ENCODE peak calls at places on chromosomes 16 and 17, in seven cellular contexts. G, P, J, L, X, T and Q are unnamed samples.

GRCh38 chr17:38590988-38591758 is 14.6 kb downstream of the SRCIN1 start:
- DNase-seq in J (no peak), L (no peak), X (peak; percentile 62), G (peak; percentile 24), T (no peak), P (no peak), Q (no peak)

GRCh38 chr17:75695830-75696271 is 25.4 kb upstream of the ITGB4 start:
- DNase-seq in P (no peak), G (no peak), L (peak; percentile 84), X (no peak), J (no peak), T (no peak), Q (no peak)

GRCh38 chr17:32769846-32770245 is 107.1 kb downstream of the MYO1D start:
- DNase-seq in L (no peak), G (peak; percentile 26), P (no peak), X (peak; percentile 20), T (no peak), J (peak; percentile 11), Q (no peak)

GRCh38 chr16:83954577-83955016 is 1.6 kb downstream of the OSGIN1 start:
- DNase-seq in T (peak; percentile 38), P (no peak), J (no peak), G (no peak), X (peak; percentile 53), L (peak; percentile 78), Q (no peak)

GRCh38 chr16:89949121-89949742 is 677 bp downstream of the DEF8 start:
- DNase-seq in T (no peak), G (no peak), J (no peak), L (no peak), P (no peak), X (no peak), Q (no peak)

GRCh38 chr16:22423716-22424115 is 49.3 kb upstream of the CDR2 start:
- DNase-seq in P (peak; percentile 28), J (no peak), L (no peak), T (no peak), X (no peak), G (no peak), Q (no peak)

GRCh38 chr17:79989106-79989835 is 46.4 kb downstream of the TBC1D16 start:
- DNase-seq in X (no peak), G (no peak), P (no peak), T (no peak), L (peak; percentile 29), J (no peak), Q (no peak)

GRCh38 chr16:60491258-60491657 is 1545.0 kb downstream of the CDH8 start:
- DNase-seq in L (no peak), G (no peak), P (no peak), J (no peak), T (no peak), X (no peak), Q (no peak)

GRCh38 chr17:31467502-31468256 is 76.2 kb downstream of the RAB11FIP4 start:
- DNase-seq in X (no peak), G (peak; percentile 60), P (peak; percentile 58), L (no peak), J (peak; percentile 25), T (no peak), Q (no peak)

GRCh38 chr17:56184650-56185049 is 31.4 kb downstream of the ANKFN1 start:
- DNase-seq in T (no peak), L (no peak), G (no peak), P (no peak), J (no peak), X (no peak), Q (no peak)

GRCh38 chr16:1385232-1385631 is 29.3 kb downstream of the UNKL start:
- DNase-seq in G (no peak), T (no peak), X (no peak), L (no peak), J (no peak), P (no peak), Q (no peak)

GRCh38 chr17:27491713-27492190 is 35.5 kb downstream of the KSR1 start:
- DNase-seq in X (no peak), G (peak; percentile 72), J (peak; percentile 49), P (no peak), L (no peak), T (no peak), Q (no peak)

GRCh38 chr17:59331929-59332889 is 754 bp downstream of the YPEL2 start:
- DNase-seq in T (peak; percentile 40), P (peak; percentile 66), J (peak; percentile 45), X (no peak), L (peak; percentile 71), G (peak; percentile 58), Q (peak; percentile 44)

GRCh38 chr16:28010671-28011070 is 52.8 kb downstream of the GSG1L start:
- DNase-seq in J (no peak), P (no peak), X (no peak), L (no peak), T (no peak), G (no peak), Q (no peak)

GRCh38 chr16:31356566-31357323 is 1.8 kb downstream of the ITGAX start:
- DNase-seq in G (peak; percentile 23), X (no peak), L (no peak), J (peak; percentile 19), T (no peak), P (peak; percentile 56), Q (no peak)

GRCh38 chr17:6660765-6661463 is 9.4 kb downstream of the C17orf100 start:
- DNase-seq in X (no peak), P (no peak), G (no peak), T (no peak), J (no peak), L (no peak), Q (no peak)

GRCh38 chr16:73206306-73206705 is 158.4 kb upstream of the ZFHX3 start:
- DNase-seq in P (no peak), X (no peak), G (no peak), T (no peak), L (no peak), J (no peak), Q (no peak)

GRCh38 chr17:35726609-35727460 is 4.6 kb upstream of the RASL10B start:
- DNase-seq in X (peak; percentile 58), L (no peak), T (peak; percentile 59), G (no peak), P (peak; percentile 51), J (peak; percentile 89), Q (no peak)

GRCh38 chr17:6894206-6894528 is 62.6 kb upstream of the TEKT1 start:
- DNase-seq in G (peak; percentile 68), T (no peak), P (peak; percentile 90), J (peak; percentile 21), X (no peak), L (no peak), Q (no peak)

GRCh38 chr16:68732068-68732680 is 4.9 kb upstream of the CDH1 start:
- DNase-seq in X (peak; percentile 50), J (peak; percentile 48), T (no peak), P (peak; percentile 63), G (peak; percentile 30), L (peak; percentile 88), Q (no peak)

GRCh38 chr16:14186007-14186953 is 115.2 kb downstream of the MRTFB start:
- DNase-seq in G (peak; percentile 74), P (peak; percentile 63), L (no peak), J (peak; percentile 77), X (peak; percentile 46), T (peak; percentile 51), Q (no peak)

GRCh38 chr17:69907081-69907847 is 167.8 kb upstream of the KCNJ16 start:
- DNase-seq in G (no peak), T (no peak), P (no peak), X (no peak), J (no peak), L (no peak), Q (no peak)

GRCh38 chr16:64532117-64532516 is 589.7 kb downstream of the CDH11 start:
- DNase-seq in G (no peak), T (no peak), L (no peak), X (no peak), J (no peak), P (no peak), Q (no peak)

GRCh38 chr16:87056083-87056482 is 261.1 kb downstream of the C16orf95 start:
- DNase-seq in T (no peak), L (no peak), G (no peak), J (no peak), X (peak; percentile 4), P (no peak), Q (no peak)

GRCh38 chr16:6207124-6207523 is 1109.5 kb upstream of the EEF2KMT start:
- DNase-seq in P (no peak), G (no peak), T (no peak), X (no peak), L (no peak), J (no peak), Q (no peak)

GRCh38 chr17:49548506-49549310 is 27.0 kb upstream of the NXPH3 start:
- DNase-seq in L (no peak), G (peak; percentile 73), J (peak; percentile 48), P (peak; percentile 85), X (peak; percentile 62), T (no peak), Q (no peak)

GRCh38 chr17:14289162-14289561 is 11.7 kb upstream of the HS3ST3B1 start:
- DNase-seq in T (no peak), X (peak; percentile 19), J (no peak), P (no peak), G (no peak), L (no peak), Q (no peak)

GRCh38 chr16:10447289-10447688 is 61.4 kb downstream of the ATF7IP2 start:
- DNase-seq in J (no peak), X (no peak), G (peak; percentile 64), T (no peak), L (no peak), P (no peak), Q (no peak)
- H3K9me3 ChIP-seq in J (no peaks in the 10 kb centered on the region), X (peaks cover 5% of the 10 kb centered on the region), G (no peaks in the 10 kb centered on the region), T (peaks cover 27% of the 10 kb centered on the region), L (no peaks in the 10 kb centered on the region), P (no peaks in the 10 kb centered on the region), Q (peaks cover 15% of the 10 kb centered on the region)

DNA sequence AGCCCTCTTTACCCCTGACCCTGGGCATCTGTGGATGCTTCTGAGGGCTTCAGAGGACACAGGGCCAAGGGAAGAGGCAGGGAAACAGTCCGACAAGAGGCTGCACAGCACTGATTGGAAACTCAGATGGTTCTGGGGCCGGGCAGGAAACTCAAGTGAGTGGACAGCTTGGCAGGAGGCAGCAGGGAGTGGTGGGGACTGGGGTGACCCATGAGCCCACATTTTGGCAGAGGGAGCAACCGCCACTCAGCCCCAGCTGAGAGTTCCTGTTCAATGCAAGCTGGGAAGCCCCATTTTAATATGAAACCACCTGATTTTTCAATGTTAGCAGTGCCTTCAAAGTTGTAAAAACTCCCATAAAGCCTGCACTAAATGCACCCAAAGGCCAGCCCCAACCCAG is 1.5 kb upstream of the VASN start:
- DNase-seq in T (no peak), X (no peak), L (no peak), P (no peak), J (no peak), G (no peak), Q (no peak)
- H3K4me1 ChIP-seq in T (no peaks in the 10 kb centered on the region), X (peaks cover 61% of the 10 kb centered on the region), L (peaks cover 7% of the 10 kb centered on the region), P (peaks cover 25% of the 10 kb centered on the region), J (peaks cover 33% of the 10 kb centered on the region), G (peaks cover 34% of the 10 kb centered on the region), Q (peaks cover 18% of the 10 kb centered on the region)

GRCh38 chr16:55566432-55567175 is at the start of gene CAPNS2:
- DNase-seq in T (no peak), X (no peak), J (no peak), G (no peak), L (no peak), P (no peak), Q (no peak)
- H3K4me3 ChIP-seq in T (no peak within 1 kb of the TSS), X (no peak within 1 kb of the TSS), J (no peak within 1 kb of the TSS), G (no peak within 1 kb of the TSS), L (no peak within 1 kb of the TSS), P (no peak within 1 kb of the TSS), Q (no peak within 1 kb of the TSS)

DNA sequence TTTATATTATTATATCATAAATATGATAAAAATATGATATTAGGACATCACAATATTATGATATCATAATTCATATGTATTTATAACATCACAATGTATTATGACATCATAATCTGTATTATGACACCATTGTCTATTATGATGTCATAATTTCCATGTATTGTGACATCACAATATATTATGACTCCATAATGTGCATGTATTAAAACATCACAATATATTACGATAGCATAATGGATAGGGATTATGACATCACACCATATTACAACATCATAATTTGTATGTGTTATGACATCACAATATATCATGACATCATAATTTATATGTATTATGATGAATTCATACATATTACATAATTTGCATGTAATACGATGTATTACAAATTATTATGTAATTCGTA is 1755.9 kb downstream of the TP53TG3F start:
- DNase-seq in P (no peak), G (no peak), T (no peak), J (no peak), X (no peak), L (no peak), Q (no peak)
- H3K9me3 ChIP-seq in P (peaks cover 42% of the 10 kb centered on the region), G (peaks cover 39% of the 10 kb centered on the region), T (no peaks in the 10 kb centered on the region), J (peaks cover 5% of the 10 kb centered on the region), X (peaks cover 7% of the 10 kb centered on the region), L (no peaks in the 10 kb centered on the region), Q (peaks cover 4% of the 10 kb centered on the region)